ENCODE peak calls at places on chromosomes 16 and 17, in five cellular contexts. One of them, this sample, is unnamed.
A peak's percentile ranks its signal among the peaks of the same experiment; 100 is the strongest.

GRCh38 chr16:4136229-4136813 is 20.1 kb upstream of the ADCY9 start:
- DNase-seq in IMR-90: no peak
- DNase-seq in H9: peak; percentile 80
- DNase-seq in PC-3: peak; percentile 71
- DNase-seq in heart right ventricle: no peak
- DNase-seq in this sample: no peak

GRCh38 chr16:56479469-56479868 is 28.1 kb downstream of the OGFOD1 start:
- DNase-seq in IMR-90: no peak
- DNase-seq in H9: peak; percentile 30
- DNase-seq in PC-3: no peak
- DNase-seq in heart right ventricle: no peak
- DNase-seq in this sample: no peak

GRCh38 chr17:63555475-63556156 is 5.3 kb downstream of the DCAF7 start:
- DNase-seq in IMR-90: no peak
- DNase-seq in H9: no peak
- DNase-seq in PC-3: no peak
- DNase-seq in heart right ventricle: no peak
- DNase-seq in this sample: no peak

GRCh38 chr16:4795181-4795827 is at the start of gene SMIM22:
- DNase-seq in IMR-90: no peak
- DNase-seq in H9: no peak
- DNase-seq in PC-3: no peak
- DNase-seq in heart right ventricle: no peak
- DNase-seq in this sample: no peak

GRCh38 chr17:63446981-63447687 is 1.0 kb upstream of the CYB561 start:
- DNase-seq in IMR-90: no peak
- DNase-seq in H9: peak; percentile 83
- DNase-seq in PC-3: peak; percentile 23
- DNase-seq in heart right ventricle: peak; percentile 61
- DNase-seq in this sample: no peak

GRCh38 chr17:49707246-49707607 is 537 bp downstream of the SLC35B1 start:
- DNase-seq in IMR-90: no peak
- DNase-seq in H9: no peak
- DNase-seq in PC-3: no peak
- DNase-seq in heart right ventricle: no peak
- DNase-seq in this sample: no peak

GRCh38 chr17:60280673-60281072 is 111.3 kb downstream of the USP32 start:
- DNase-seq in IMR-90: no peak
- DNase-seq in H9: no peak
- DNase-seq in PC-3: no peak
- DNase-seq in heart right ventricle: no peak
- DNase-seq in this sample: no peak

GRCh38 chr17:40433551-40434384 is 9.5 kb upstream of the IGFBP4 start:
- DNase-seq in IMR-90: no peak
- DNase-seq in H9: peak; percentile 90
- DNase-seq in PC-3: no peak
- DNase-seq in heart right ventricle: no peak
- DNase-seq in this sample: peak; percentile 49

GRCh38 chr17:4599505-4600281 is 15.4 kb downstream of the SMTNL2 start:
- DNase-seq in IMR-90: peak; percentile 15
- DNase-seq in H9: peak; percentile 94
- DNase-seq in PC-3: peak; percentile 19
- DNase-seq in heart right ventricle: no peak
- DNase-seq in this sample: no peak

GRCh38 chr16:88703486-88704309 is 2.5 kb downstream of the RNF166 start:
- DNase-seq in IMR-90: no peak
- DNase-seq in H9: no peak
- DNase-seq in PC-3: no peak
- DNase-seq in heart right ventricle: peak; percentile 40
- DNase-seq in this sample: no peak
- H3K27ac ChIP-seq in IMR-90: no peak overlapping the region
- H3K27ac ChIP-seq in H9: no peak overlapping the region
- H3K27ac ChIP-seq in PC-3: no peak overlapping the region
- H3K27ac ChIP-seq in heart right ventricle: peak overlapping the region; percentile 97
- H3K27ac ChIP-seq in this sample: no peak overlapping the region

DNA sequence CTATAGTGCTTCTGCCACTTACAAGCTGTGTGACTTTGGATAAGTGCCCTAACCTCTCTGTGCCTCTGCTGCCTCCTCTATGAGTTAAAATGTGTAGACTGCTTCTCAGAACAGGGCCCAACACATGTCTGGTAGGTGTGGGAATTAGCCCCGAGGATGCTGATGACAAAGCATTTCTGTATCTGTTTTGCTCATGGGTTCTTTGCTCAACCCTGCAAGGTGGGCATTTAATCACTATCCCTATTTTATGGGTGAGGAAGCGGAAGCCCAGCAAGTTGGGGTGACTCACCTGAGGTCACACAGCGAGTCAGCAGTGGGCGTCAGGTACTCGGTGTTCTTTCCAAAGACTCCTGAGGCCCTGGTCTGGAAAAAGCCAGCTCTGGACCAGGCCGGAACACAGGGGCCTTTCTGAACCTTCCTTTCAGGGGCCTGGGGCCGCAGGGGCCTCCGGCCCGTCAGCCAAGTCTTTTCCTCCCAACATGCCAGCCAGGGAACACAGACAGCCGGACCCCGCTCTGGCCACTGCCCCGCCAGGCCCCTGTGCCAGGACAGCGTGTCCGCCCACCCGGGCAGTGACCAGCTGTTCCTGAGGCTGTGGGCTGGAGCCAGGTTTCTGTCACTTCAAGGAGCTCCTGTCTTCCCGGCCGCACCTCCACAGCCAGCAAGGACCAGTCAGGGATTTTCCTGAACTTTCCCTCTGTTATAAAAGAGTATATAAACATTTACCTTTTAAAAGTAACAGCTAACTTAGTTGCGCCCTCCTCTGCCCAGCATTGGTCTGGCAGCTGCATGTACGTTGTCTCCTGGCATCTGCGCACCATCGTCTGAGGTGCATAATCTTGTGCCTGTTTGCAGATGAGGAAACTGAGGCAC is 62.5 kb downstream of the SREBF1 start:
- DNase-seq in IMR-90: peak; percentile 52
- DNase-seq in H9: no peak
- DNase-seq in PC-3: peak; percentile 65
- DNase-seq in heart right ventricle: no peak
- DNase-seq in this sample: no peak
- TF ChIP-seq CTCF in IMR-90: peak; percentile 47
- TF ChIP-seq CTCF in H9: peak; percentile 43
- TF ChIP-seq CTCF in PC-3: peak; percentile 78
- TF ChIP-seq CTCF in heart right ventricle: peak; percentile 18
- TF ChIP-seq CTCF in this sample: no peak

GRCh38 chr17:21033350-21033749 is 9.5 kb downstream of the USP22 start:
- DNase-seq in IMR-90: peak; percentile 48
- DNase-seq in H9: no peak
- DNase-seq in PC-3: peak; percentile 39
- DNase-seq in heart right ventricle: no peak
- DNase-seq in this sample: no peak

GRCh38 chr17:21039839-21040575 is 2.8 kb downstream of the USP22 start:
- DNase-seq in IMR-90: peak; percentile 56
- DNase-seq in H9: no peak
- DNase-seq in PC-3: peak; percentile 76
- DNase-seq in heart right ventricle: no peak
- DNase-seq in this sample: peak; percentile 66

GRCh38 chr17:21034350-21035235 is 8.2 kb downstream of the USP22 start:
- DNase-seq in IMR-90: peak; percentile 47
- DNase-seq in H9: no peak
- DNase-seq in PC-3: no peak
- DNase-seq in heart right ventricle: no peak
- DNase-seq in this sample: no peak

GRCh38 chr17:21037117-21037803 is 5.6 kb downstream of the USP22 start:
- DNase-seq in IMR-90: no peak
- DNase-seq in H9: no peak
- DNase-seq in PC-3: peak; percentile 7
- DNase-seq in heart right ventricle: no peak
- DNase-seq in this sample: no peak

GRCh38 chr17:21036361-21036881 is 6.4 kb downstream of the USP22 start:
- DNase-seq in IMR-90: peak; percentile 44
- DNase-seq in H9: no peak
- DNase-seq in PC-3: no peak
- DNase-seq in heart right ventricle: no peak
- DNase-seq in this sample: no peak
- H3K4me1 ChIP-seq in IMR-90: peaks cover 28% of the 10 kb centered on the region
- H3K4me1 ChIP-seq in H9: peaks cover 17% of the 10 kb centered on the region
- H3K4me1 ChIP-seq in PC-3: peaks cover 24% of the 10 kb centered on the region
- H3K4me1 ChIP-seq in heart right ventricle: peaks cover 32% of the 10 kb centered on the region
- H3K4me1 ChIP-seq in this sample: peaks cover 93% of the 10 kb centered on the region

DNA sequence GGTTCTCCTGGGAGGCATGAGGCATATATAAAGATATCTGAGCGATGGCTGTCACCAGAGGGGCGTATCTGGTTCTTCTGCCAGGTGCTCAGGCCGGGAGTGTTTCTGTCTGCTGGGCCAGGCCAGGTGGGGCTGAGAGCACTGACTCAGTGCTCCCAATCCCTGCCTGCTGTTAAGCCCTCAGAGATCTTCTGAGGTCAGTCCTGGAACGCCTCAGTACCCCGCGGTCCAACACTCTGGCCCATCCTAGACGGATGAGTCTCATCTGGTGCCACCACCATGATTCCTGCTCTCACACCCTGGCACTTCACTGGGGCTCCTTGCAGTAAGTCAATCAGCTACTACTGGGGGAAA is 7.5 kb upstream of the KIFC3 start:
- DNase-seq in IMR-90: no peak
- DNase-seq in H9: no peak
- DNase-seq in PC-3: peak; percentile 16
- DNase-seq in heart right ventricle: no peak
- DNase-seq in this sample: no peak
- H3K27ac ChIP-seq in IMR-90: no peak overlapping the region
- H3K27ac ChIP-seq in H9: no peak overlapping the region
- H3K27ac ChIP-seq in PC-3: peak overlapping the region; percentile 53
- H3K27ac ChIP-seq in heart right ventricle: peak overlapping the region; percentile 89
- H3K27ac ChIP-seq in this sample: no peak overlapping the region

GRCh38 chr17:14921936-14922335 is 343.2 kb downstream of the PMP22 start:
- DNase-seq in IMR-90: no peak
- DNase-seq in H9: no peak
- DNase-seq in PC-3: no peak
- DNase-seq in heart right ventricle: no peak
- DNase-seq in this sample: no peak
- TF ChIP-seq CTCF in IMR-90: no peak
- TF ChIP-seq CTCF in H9: no peak
- TF ChIP-seq CTCF in PC-3: no peak
- TF ChIP-seq CTCF in heart right ventricle: no peak
- TF ChIP-seq CTCF in this sample: no peak

GRCh38 chr17:65052585-65052984 is 4.0 kb downstream of the GNA13 start:
- DNase-seq in IMR-90: no peak
- DNase-seq in H9: no peak
- DNase-seq in PC-3: no peak
- DNase-seq in heart right ventricle: no peak
- DNase-seq in this sample: no peak

GRCh38 chr17:65054602-65055001 is 1.9 kb downstream of the GNA13 start:
- DNase-seq in IMR-90: no peak
- DNase-seq in H9: no peak
- DNase-seq in PC-3: peak; percentile 46
- DNase-seq in heart right ventricle: no peak
- DNase-seq in this sample: no peak

GRCh38 chr17:65055280-65055707 is 1.2 kb downstream of the GNA13 start:
- DNase-seq in IMR-90: no peak
- DNase-seq in H9: no peak
- DNase-seq in PC-3: no peak
- DNase-seq in heart right ventricle: no peak
- DNase-seq in this sample: no peak

GRCh38 chr17:65051922-65052321 is 4.6 kb downstream of the GNA13 start:
- DNase-seq in IMR-90: no peak
- DNase-seq in H9: no peak
- DNase-seq in PC-3: no peak
- DNase-seq in heart right ventricle: no peak
- DNase-seq in this sample: no peak

GRCh38 chr17:65053354-65053881 is 3.1 kb downstream of the GNA13 start:
- DNase-seq in IMR-90: no peak
- DNase-seq in H9: no peak
- DNase-seq in PC-3: no peak
- DNase-seq in heart right ventricle: no peak
- DNase-seq in this sample: no peak
- H3K4me1 ChIP-seq in IMR-90: peaks cover 10% of the 10 kb centered on the region
- H3K4me1 ChIP-seq in H9: peaks cover 4% of the 10 kb centered on the region
- H3K4me1 ChIP-seq in PC-3: peaks cover 16% of the 10 kb centered on the region
- H3K4me1 ChIP-seq in heart right ventricle: peaks cover 4% of the 10 kb centered on the region
- H3K4me1 ChIP-seq in this sample: no peaks in the 10 kb centered on the region

This sample was measured in tibial artery.